ENCODE peak calls at places on chromosomes 11 and 22, in seven cellular contexts. Z, Y, X, E, M, R and T are unnamed samples.

GRCh38 chr11:118853693-118854092 is 30.0 kb upstream of the CXCR5 start:
- DNase-seq in Z (no peak), Y (no peak), X (no peak), E (no peak), M (no peak), R (no peak), T (no peak)

GRCh38 chr22:28000361-28000760 is 81.3 kb upstream of the PITPNB start:
- DNase-seq in Z (no peak), Y (no peak), X (no peak), E (no peak), M (no peak), R (no peak), T (no peak)

GRCh38 chr11:72141066-72141465 is 5.5 kb downstream of the FOLR3 start:
- DNase-seq in Z (no peak), Y (peak), X (peak), E (no peak), M (peak), R (no peak), T (peak)

GRCh38 chr11:59778122-59778521 is 22.9 kb downstream of the STX3 start:
- DNase-seq in Z (no peak), Y (no peak), X (no peak), E (no peak), M (peak), R (no peak), T (no peak)

GRCh38 chr11:66344550-66345315 is at the start of gene BRMS1:
- DNase-seq in Z (peak), Y (peak), X (peak), E (peak), M (peak), R (peak), T (peak)

GRCh38 chr11:67466962-67467771 is 1.9 kb downstream of the TMEM134 start:
- DNase-seq in Z (no peak), Y (no peak), X (no peak), E (no peak), M (no peak), R (no peak), T (no peak)

GRCh38 chr11:95674669-95675358 is 114.8 kb downstream of the FAM76B start:
- DNase-seq in Z (no peak), Y (no peak), X (peak), E (no peak), M (no peak), R (no peak), T (no peak)

GRCh38 chr11:84580338-84580737 is 1046.8 kb downstream of the DLG2 start:
- DNase-seq in Z (no peak), Y (no peak), X (no peak), E (no peak), M (no peak), R (no peak), T (no peak)

GRCh38 chr11:72860592-72860991 is 46.4 kb downstream of the ATG16L2 start:
- DNase-seq in Z (no peak), Y (no peak), X (no peak), E (no peak), M (no peak), R (no peak), T (no peak)